ENCODE peak calls at places on chromosomes 12 and 14, in six cellular contexts. O is ovary, M is right lobe of liver, I is tibial artery, P is AG09309, A is A549. J is an unnamed sample.

GRCh38 chr14:103372552-103373304 is 12.5 kb upstream of the MARK3 start:
- DNase-seq in O (no peak), M (peak), I (no peak), P (peak), A (peak), J (no peak)

GRCh38 chr12:43578782-43579181 is 26.8 kb upstream of the ADAMTS20 start:
- DNase-seq in O (no peak), M (no peak), I (no peak), P (no peak), A (no peak), J (no peak)

GRCh38 chr12:32197421-32197820 is 90.8 kb downstream of the BICD1 start:
- DNase-seq in O (no peak), M (no peak), I (no peak), P (no peak), A (no peak), J (no peak)

GRCh38 chr12:118052324-118053070 is 8.5 kb downstream of the WSB2 start:
- DNase-seq in O (peak), M (peak), I (peak), P (peak), A (peak), J (no peak)

GRCh38 chr14:76919811-76920571 is 93.8 kb downstream of the LRRC74A start:
- DNase-seq in O (peak), M (peak), I (peak), P (no peak), A (no peak), J (no peak)

GRCh38 chr14:96863986-96864330 is 66.8 kb downstream of the VRK1 start:
- DNase-seq in O (no peak), M (no peak), I (no peak), P (no peak), A (no peak), J (no peak)

GRCh38 chr12:4270016-4270669 is 3.4 kb upstream of the CCND2 start:
- DNase-seq in O (no peak), M (no peak), I (no peak), P (no peak), A (no peak), J (no peak)

GRCh38 chr12:24109381-24110039 is 160.0 kb upstream of the SOX5 start:
- DNase-seq in O (no peak), M (no peak), I (no peak), P (no peak), A (no peak), J (peak)

GRCh38 chr14:81192594-81192993 is 28.2 kb downstream of the GTF2A1 start:
- DNase-seq in O (no peak), M (no peak), I (no peak), P (no peak), A (no peak), J (no peak)

GRCh38 chr14:33941727-33942126 is 9.1 kb downstream of the EGLN3 start:
- DNase-seq in O (no peak), M (no peak), I (no peak), P (no peak), A (no peak), J (no peak)

GRCh38 chr14:90305176-90305601 is 26.6 kb downstream of the NRDE2 start:
- DNase-seq in O (no peak), M (no peak), I (no peak), P (no peak), A (no peak), J (no peak)

GRCh38 chr12:109982211-109982610 is 14.0 kb downstream of the GIT2 start:
- DNase-seq in O (no peak), M (no peak), I (no peak), P (peak), A (no peak), J (no peak)

GRCh38 chr14:97776890-97777564 is 979.8 kb downstream of the VRK1 start:
- DNase-seq in O (no peak), M (no peak), I (no peak), P (no peak), A (no peak), J (no peak)

GRCh38 chr12:52566847-52567291 is 6.8 kb downstream of the KRT74 start:
- DNase-seq in O (no peak), M (no peak), I (no peak), P (no peak), A (no peak), J (no peak)

GRCh38 chr12:52559979-52560378 is 7.0 kb upstream of the KRT71 start:
- DNase-seq in O (no peak), M (no peak), I (no peak), P (no peak), A (no peak), J (no peak)

GRCh38 chr12:52557481-52557880 is 4.5 kb upstream of the KRT71 start:
- DNase-seq in O (no peak), M (no peak), I (no peak), P (no peak), A (no peak), J (no peak)

GRCh38 chr12:52564582-52564981 is 9.1 kb downstream of the KRT74 start:
- DNase-seq in O (no peak), M (no peak), I (no peak), P (no peak), A (no peak), J (no peak)

DNA sequence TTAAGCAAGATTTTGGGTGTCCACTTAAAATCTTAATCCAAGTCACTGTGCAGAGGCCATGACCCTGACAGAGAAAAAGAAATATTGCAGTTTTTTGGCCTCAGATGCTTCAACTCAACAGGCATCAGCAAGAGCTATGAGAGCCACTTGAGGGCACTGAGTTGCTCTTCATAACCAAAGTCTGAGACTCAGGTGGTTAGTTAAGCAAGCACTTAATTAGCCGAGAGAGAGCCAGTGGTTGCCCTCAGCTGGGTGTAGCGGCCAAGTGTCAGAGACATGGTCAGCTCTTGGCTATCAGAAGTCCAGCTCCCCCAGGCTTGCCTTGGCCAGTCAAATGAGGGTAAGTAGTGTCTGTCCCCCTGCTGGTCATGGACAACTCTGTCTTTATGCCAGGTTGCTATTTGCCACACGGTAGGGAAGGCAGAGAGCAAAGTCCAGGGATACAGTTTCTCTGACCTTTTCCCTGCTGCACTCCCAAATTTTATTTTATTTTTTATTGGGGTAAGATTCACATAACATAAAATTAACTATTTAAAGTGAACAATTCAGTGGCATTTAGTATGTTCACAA is 9.0 kb upstream of the KRT71 start:
- DNase-seq in O (no peak), M (no peak), I (no peak), P (no peak), A (peak), J (no peak)
- TF ChIP-seq CTCF in O (no peak), M (peak), I (no peak), P (peak), A (peak), J (no peak)

GRCh38 chr12:54134850-54135249 is 53.9 kb downstream of the SMUG1 start:
- DNase-seq in O (no peak), M (no peak), I (no peak), P (no peak), A (no peak), J (no peak)
- TF ChIP-seq CTCF in O (no peak), M (no peak), I (no peak), P (no peak), A (no peak), J (no peak)

GRCh38 chr12:114408881-114409795 is 3.2 kb upstream of the TBX5 start:
- DNase-seq in O (no peak), M (no peak), I (no peak), P (no peak), A (no peak), J (peak)
- TF ChIP-seq CTCF in O (no peak), M (no peak), I (no peak), P (peak), A (no peak), J (no peak)

GRCh38 chr14:92655372-92655771 is 93.1 kb downstream of the LGMN start:
- DNase-seq in O (no peak), M (no peak), I (no peak), P (no peak), A (no peak), J (no peak)

GRCh38 chr14:92655802-92656201 is 92.6 kb downstream of the LGMN start:
- DNase-seq in O (no peak), M (no peak), I (no peak), P (no peak), A (no peak), J (no peak)

GRCh38 chr14:92657457-92658142 is 90.8 kb downstream of the LGMN start:
- DNase-seq in O (no peak), M (peak), I (peak), P (no peak), A (no peak), J (no peak)

GRCh38 chr14:92658160-92658559 is 90.3 kb downstream of the LGMN start:
- DNase-seq in O (no peak), M (no peak), I (no peak), P (no peak), A (no peak), J (no peak)

GRCh38 chr14:92656306-92656705 is 92.1 kb downstream of the LGMN start:
- DNase-seq in O (no peak), M (no peak), I (no peak), P (no peak), A (no peak), J (no peak)
- TF ChIP-seq CTCF in O (no peak), M (no peak), I (no peak), P (peak), A (no peak), J (no peak)

GRCh38 chr14:30185832-30186231 is 258.2 kb upstream of the PRKD1 start:
- DNase-seq in O (no peak), M (no peak), I (no peak), P (no peak), A (no peak), J (no peak)
- TF ChIP-seq CTCF in O (no peak), M (no peak), I (no peak), P (peak), A (no peak), J (no peak)

GRCh38 chr12:113996026-113996425 is 29.9 kb upstream of the RBM19 start:
- DNase-seq in O (no peak), M (no peak), I (no peak), P (no peak), A (no peak), J (peak)
- TF ChIP-seq CTCF in O (no peak), M (no peak), I (no peak), P (no peak), A (no peak), J (peak)

DNA sequence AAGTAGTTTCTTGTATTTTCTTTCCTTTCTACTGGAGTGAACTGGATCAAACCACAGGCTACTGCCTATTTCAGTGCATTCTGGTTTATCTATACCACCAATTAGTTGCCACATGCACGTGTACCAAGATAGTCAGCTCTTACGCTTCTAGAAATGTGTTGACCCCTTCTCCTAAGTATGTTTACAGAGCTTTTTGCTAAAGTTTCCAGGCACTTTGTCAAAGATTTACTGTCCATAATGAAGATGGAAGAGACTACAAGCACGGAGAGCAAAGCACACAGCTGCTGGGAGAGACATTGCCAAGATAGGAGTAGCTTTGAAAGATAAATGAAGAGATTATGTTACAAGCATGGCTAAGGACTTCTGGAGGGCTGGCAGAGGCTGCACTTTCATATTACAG is 59.1 kb upstream of the KITLG start:
- DNase-seq in O (no peak), M (no peak), I (no peak), P (no peak), A (no peak), J (no peak)
- TF ChIP-seq CTCF in O (no peak), M (no peak), I (no peak), P (no peak), A (no peak), J (no peak)

GRCh38 chr12:76085159-76085868 is 829 bp upstream of the NAP1L1 start:
- DNase-seq in O (no peak), M (no peak), I (no peak), P (no peak), A (no peak), J (peak)
- TF ChIP-seq CTCF in O (no peak), M (no peak), I (no peak), P (peak), A (peak), J (peak)